ENCODE peak calls at places on chromosomes 1 and 21, in eight cellular contexts. C, Z, L, H, D, B, O and P are unnamed samples.

GRCh38 chr1:43386676-43387075 is 2.9 kb downstream of the MED8 start:
- DNase-seq in C (no peak), Z (no peak), L (no peak), H (no peak), D (no peak), B (no peak), O (no peak), P (no peak)

GRCh38 chr1:68211781-68212180 is 20.5 kb downstream of the WLS start:
- DNase-seq in C (no peak), Z (no peak), L (no peak), H (no peak), D (no peak), B (no peak), O (no peak), P (no peak)

GRCh38 chr1:153883223-153883622 is 39.5 kb downstream of the GATAD2B start:
- DNase-seq in C (no peak), Z (no peak), L (no peak), H (no peak), D (no peak), B (no peak), O (no peak), P (no peak)

GRCh38 chr1:151401125-151401788 is 1.9 kb downstream of the PSMB4 start:
- DNase-seq in C (no peak), Z (no peak), L (no peak), H (no peak), D (no peak), B (no peak), O (no peak), P (no peak)

GRCh38 chr1:198864695-198865094 is 225.9 kb downstream of the PTPRC start:
- DNase-seq in C (no peak), Z (no peak), L (no peak), H (no peak), D (no peak), B (no peak), O (no peak), P (no peak)

GRCh38 chr1:59096501-59096900 is 200.4 kb upstream of the FGGY start:
- DNase-seq in C (no peak), Z (no peak), L (no peak), H (no peak), D (no peak), B (no peak), O (no peak), P (no peak)

GRCh38 chr1:205581321-205581980 is 50.4 kb downstream of the ELK4 start:
- DNase-seq in C (no peak), Z (no peak), L (no peak), H (no peak), D (no peak), B (no peak), O (peak; percentile 21), P (no peak)

GRCh38 chr1:46496505-46496904 is 6.9 kb downstream of the DMBX1 start:
- DNase-seq in C (no peak), Z (no peak), L (no peak), H (no peak), D (no peak), B (no peak), O (no peak), P (no peak)

GRCh38 chr1:48808496-48808895 is 31.8 kb upstream of the BEND5 start:
- DNase-seq in C (no peak), Z (no peak), L (no peak), H (no peak), D (no peak), B (no peak), O (no peak), P (no peak)

GRCh38 chr1:20660363-20661234 is 570 bp downstream of the DDOST start:
- DNase-seq in C (no peak), Z (no peak), L (no peak), H (no peak), D (no peak), B (no peak), O (no peak), P (no peak)

GRCh38 chr21:19268634-19269138 is 865.1 kb upstream of the TMPRSS15 start:
- DNase-seq in C (no peak), Z (no peak), L (no peak), H (no peak), D (no peak), B (no peak), O (no peak), P (no peak)

GRCh38 chr1:8603220-8603616 is 214.2 kb downstream of the RERE start:
- DNase-seq in C (peak; percentile 69), Z (no peak), L (no peak), H (peak; percentile 85), D (no peak), B (no peak), O (no peak), P (no peak)

GRCh38 chr1:168783831-168784230 is 54.8 kb upstream of the DPT start:
- DNase-seq in C (peak; percentile 75), Z (no peak), L (no peak), H (no peak), D (no peak), B (no peak), O (no peak), P (no peak)

GRCh38 chr1:59383963-59384362 is 87.1 kb downstream of the FGGY start:
- DNase-seq in C (no peak), Z (no peak), L (no peak), H (no peak), D (no peak), B (no peak), O (no peak), P (no peak)

GRCh38 chr1:188514917-188515316 is 1686.2 kb downstream of the PLA2G4A start:
- DNase-seq in C (no peak), Z (no peak), L (no peak), H (no peak), D (no peak), B (no peak), O (no peak), P (no peak)

GRCh38 chr21:43880111-43880985 is 15.3 kb downstream of the AGPAT3 start:
- DNase-seq in C (no peak), Z (no peak), L (peak; percentile 57), H (no peak), D (peak; percentile 45), B (no peak), O (no peak), P (no peak)

GRCh38 chr1:183584155-183584554 is 6.1 kb downstream of the NCF2 start:
- DNase-seq in C (no peak), Z (no peak), L (no peak), H (no peak), D (no peak), B (no peak), O (no peak), P (no peak)

GRCh38 chr1:169595764-169596711 is 9.8 kb upstream of the F5 start:
- DNase-seq in C (peak; percentile 62), Z (no peak), L (no peak), H (peak; percentile 46), D (no peak), B (no peak), O (no peak), P (no peak)

GRCh38 chr21:42560517-42561179 is 47.0 kb downstream of the SLC37A1 start:
- DNase-seq in C (no peak), Z (no peak), L (no peak), H (no peak), D (peak; percentile 6), B (peak; percentile 2), O (no peak), P (peak; percentile 23)
- TF ChIP-seq CTCF in C (no peak), Z (no peak), L (no peak), H (no peak), D (no peak), B (no peak), O (no peak), P (no peak)

DNA sequence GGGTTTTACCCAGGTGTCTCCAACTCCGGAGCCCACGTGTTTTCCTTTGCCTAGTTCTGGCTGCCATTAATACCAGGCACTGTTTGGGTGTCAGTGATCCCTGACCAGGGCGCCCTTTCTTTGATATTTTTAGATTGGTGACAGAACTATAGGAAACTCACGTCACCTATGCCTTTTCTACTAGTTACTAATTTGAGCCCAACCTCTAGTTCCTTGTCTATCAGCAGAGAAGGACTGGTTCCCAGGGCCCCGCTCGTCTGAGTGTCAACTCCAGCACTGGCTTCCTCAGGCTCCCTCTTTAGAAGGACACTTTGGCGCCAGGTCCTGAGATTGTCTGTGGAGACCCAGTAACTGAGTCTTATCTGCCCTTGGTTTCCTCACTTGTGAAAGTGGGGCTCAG is 9.4 kb downstream of the MFN2 start:
- DNase-seq in C (no peak), Z (no peak), L (no peak), H (no peak), D (no peak), B (no peak), O (no peak), P (no peak)
- H3K27me3 ChIP-seq in C (no peaks in the 10 kb centered on the region), Z (no peaks in the 10 kb centered on the region), L (no peaks in the 10 kb centered on the region), H (no peaks in the 10 kb centered on the region), D (no peaks in the 10 kb centered on the region), B (no peaks in the 10 kb centered on the region), O (no peaks in the 10 kb centered on the region), P (no peaks in the 10 kb centered on the region)

GRCh38 chr1:161439280-161440232 is 65.7 kb upstream of the FCGR2A start:
- DNase-seq in C (peak; percentile 22), Z (no peak), L (peak; percentile 26), H (peak; percentile 9), D (peak; percentile 38), B (peak; percentile 39), O (peak; percentile 44), P (no peak)

GRCh38 chr1:161440312-161440894 is 64.9 kb upstream of the FCGR2A start:
- DNase-seq in C (peak; percentile 45), Z (peak; percentile 31), L (peak; percentile 73), H (peak; percentile 51), D (peak; percentile 63), B (peak; percentile 68), O (peak; percentile 68), P (no peak)
- TF ChIP-seq CTCF in C (peak; percentile 56), Z (peak; percentile 54), L (peak; percentile 52), H (peak; percentile 58), D (peak; percentile 46), B (peak; percentile 41), O (peak; percentile 28), P (peak; percentile 47)

GRCh38 chr1:152515454-152515823 is 1.2 kb downstream of the CRCT1 start:
- DNase-seq in C (peak; percentile 23), Z (no peak), L (peak; percentile 16), H (no peak), D (no peak), B (no peak), O (no peak), P (no peak)
- H3K27me3 ChIP-seq in C (no peaks in the 10 kb centered on the region), Z (no peaks in the 10 kb centered on the region), L (peaks cover 6% of the 10 kb centered on the region), H (peaks cover 15% of the 10 kb centered on the region), D (peaks cover 40% of the 10 kb centered on the region), B (peaks cover 67% of the 10 kb centered on the region), O (peaks cover 17% of the 10 kb centered on the region), P (no peaks in the 10 kb centered on the region)

GRCh38 chr21:38380391-38381137 is 117.7 kb downstream of the ERG start:
- DNase-seq in C (peak; percentile 50), Z (no peak), L (no peak), H (peak; percentile 48), D (no peak), B (no peak), O (no peak), P (no peak)
- TF ChIP-seq CTCF in C (peak; percentile 48), Z (no peak), L (no peak), H (peak; percentile 13), D (no peak), B (peak; percentile 14), O (no peak), P (no peak)